ENCODE peak calls at places on chromosomes 4 and X, in four cellular contexts. H is ELF-1, W is NAMALWA, B is OCI-M1. U is an unnamed sample.

GRCh38 chr4:26746742-26747351 is 113.8 kb upstream of the STIM2 start:
- DNase-seq in H (no peak), W (no peak), B (peak; percentile 72), U (no peak)

GRCh38 chrX:105375816-105376215 is 155.3 kb upstream of the TEX13A start:
- DNase-seq in H (no peak), W (no peak), B (peak; percentile 26), U (no peak)

GRCh38 chr4:109916003-109916399 is 3.3 kb downstream of the EGF start:
- DNase-seq in H (no peak), W (no peak), B (no peak), U (no peak)

GRCh38 chr4:85968945-85969830 is 390.7 kb downstream of the MAPK10 start:
- DNase-seq in H (no peak), W (peak; percentile 74), B (peak; percentile 88), U (no peak)

GRCh38 chr4:11720292-11720691 is 291.6 kb upstream of the HS3ST1 start:
- DNase-seq in H (peak; percentile 3), W (peak; percentile 23), B (peak; percentile 56), U (no peak)

GRCh38 chr4:30605616-30606015 is 114.6 kb upstream of the PCDH7 start:
- DNase-seq in H (no peak), W (no peak), B (peak; percentile 73), U (no peak)

GRCh38 chr4:39205000-39205399 is 22.7 kb downstream of the WDR19 start:
- DNase-seq in H (no peak), W (no peak), B (no peak), U (no peak)

GRCh38 chr4:188175288-188175687 is 36.0 kb downstream of the TRIML1 start:
- DNase-seq in H (no peak), W (no peak), B (no peak), U (no peak)

GRCh38 chrX:9466115-9466495 is 1.2 kb downstream of the TBL1X start:
- DNase-seq in H (peak; percentile 70), W (no peak), B (peak; percentile 44), U (no peak)

GRCh38 chr4:144355809-144356757 is 215.6 kb upstream of the GYPA start:
- DNase-seq in H (peak; percentile 70), W (peak; percentile 42), B (peak; percentile 92), U (no peak)

GRCh38 chr4:151242305-151242704 is 34.7 kb upstream of the PRSS48 start:
- DNase-seq in H (no peak), W (no peak), B (no peak), U (no peak)

GRCh38 chrX:83934220-83934619 is 73.3 kb downstream of the CYLC1 start:
- DNase-seq in H (no peak), W (no peak), B (peak; percentile 4), U (no peak)

GRCh38 chrX:13569479-13570244 is at the start of gene EGFL6:
- DNase-seq in H (peak; percentile 33), W (no peak), B (no peak), U (no peak)

GRCh38 chr4:88599298-88599697 is 7.0 kb downstream of the HERC3 start:
- DNase-seq in H (no peak), W (no peak), B (no peak), U (no peak)

GRCh38 chrX:22674947-22675346 is 324.8 kb upstream of the DDX53 start:
- DNase-seq in H (peak; percentile 35), W (no peak), B (no peak), U (no peak)

GRCh38 chr4:165628572-165628971 is 244.5 kb upstream of the TLL1 start:
- DNase-seq in H (no peak), W (no peak), B (no peak), U (no peak)

GRCh38 chr4:82785248-82786003 is 13.2 kb downstream of the SCD5 start:
- DNase-seq in H (peak; percentile 53), W (no peak), B (peak; percentile 16), U (no peak)

GRCh38 chr4:139315221-139315675 is 13.0 kb upstream of the NDUFC1 start:
- DNase-seq in H (no peak), W (no peak), B (peak; percentile 62), U (no peak)

GRCh38 chr4:90852232-90852631 is 725.0 kb downstream of the CCSER1 start:
- DNase-seq in H (peak; percentile 14), W (no peak), B (no peak), U (no peak)

GRCh38 chr4:111449657-111450056 is 695.6 kb upstream of the FAM241A start:
- DNase-seq in H (no peak), W (no peak), B (peak; percentile 2), U (no peak)

GRCh38 chrX:123851010-123851409 is 8.8 kb upstream of the XIAP start:
- DNase-seq in H (no peak), W (no peak), B (peak; percentile 23), U (no peak)

GRCh38 chr4:73620115-73620792 is at the start of gene RASSF6:
- DNase-seq in H (peak; percentile 82), W (peak; percentile 76), B (peak; percentile 40), U (no peak)

GRCh38 chr4:137531121-137531520 is 1.2 kb downstream of the PCDH18 start:
- DNase-seq in H (no peak), W (no peak), B (peak; percentile 60), U (no peak)

U was measured in activated CD4-positive, alpha-beta T cell treated with anti-CD3 and anti-CD28 coated beads for 4 hours.